ENCODE peak calls at places on chromosomes 4 and X, in seven cellular contexts. One of them, this sample, is unnamed.

GRCh38 chr4:54226399-54227260 is 2.5 kb upstream of the PDGFRA start:
- DNase-seq in GM12865: no peak
- DNase-seq in cardiac fibroblast: peak
- DNase-seq in stomach: no peak
- DNase-seq in uterus: peak
- DNase-seq in AG04450: peak
- DNase-seq in nephron progenitor cell: peak
- DNase-seq in this sample: peak

GRCh38 chr4:1991596-1992434 is 17.0 kb downstream of the NELFA start:
- DNase-seq in stomach: peak
- DNase-seq in uterus: no peak
- DNase-seq in nephron progenitor cell: no peak
- DNase-seq in AG04450: no peak
- DNase-seq in GM12865: no peak
- DNase-seq in cardiac fibroblast: no peak
- DNase-seq in this sample: no peak

GRCh38 chrX:139290310-139290709 is 240.2 kb upstream of the F9 start:
- DNase-seq in uterus: no peak
- DNase-seq in cardiac fibroblast: no peak
- DNase-seq in GM12865: peak
- DNase-seq in nephron progenitor cell: no peak
- DNase-seq in stomach: no peak
- DNase-seq in AG04450: no peak
- DNase-seq in this sample: no peak

GRCh38 chr4:123619326-123619725 is 222.7 kb downstream of the SPRY1 start:
- DNase-seq in GM12865: no peak
- DNase-seq in uterus: no peak
- DNase-seq in stomach: no peak
- DNase-seq in cardiac fibroblast: no peak
- DNase-seq in nephron progenitor cell: no peak
- DNase-seq in AG04450: no peak
- DNase-seq in this sample: no peak

GRCh38 chr4:153348006-153348405 is 3.5 kb downstream of the MND1 start:
- DNase-seq in cardiac fibroblast: no peak
- DNase-seq in GM12865: peak
- DNase-seq in uterus: no peak
- DNase-seq in AG04450: no peak
- DNase-seq in nephron progenitor cell: no peak
- DNase-seq in stomach: no peak
- DNase-seq in this sample: no peak

GRCh38 chr4:37973481-37973880 is 13.3 kb downstream of the PTTG2 start:
- DNase-seq in GM12865: no peak
- DNase-seq in nephron progenitor cell: no peak
- DNase-seq in stomach: no peak
- DNase-seq in uterus: no peak
- DNase-seq in cardiac fibroblast: no peak
- DNase-seq in AG04450: no peak
- DNase-seq in this sample: no peak

GRCh38 chr4:155042014-155042413 is 166.4 kb upstream of the NPY2R start:
- DNase-seq in nephron progenitor cell: no peak
- DNase-seq in AG04450: no peak
- DNase-seq in cardiac fibroblast: peak
- DNase-seq in stomach: no peak
- DNase-seq in uterus: no peak
- DNase-seq in GM12865: no peak
- DNase-seq in this sample: no peak

GRCh38 chr4:6270691-6271121 is 1.1 kb downstream of the WFS1 start:
- DNase-seq in nephron progenitor cell: no peak
- DNase-seq in AG04450: no peak
- DNase-seq in cardiac fibroblast: peak
- DNase-seq in uterus: no peak
- DNase-seq in stomach: no peak
- DNase-seq in GM12865: no peak
- DNase-seq in this sample: no peak

GRCh38 chrX:69951756-69952155 is 98.0 kb downstream of the AWAT2 start:
- DNase-seq in stomach: no peak
- DNase-seq in GM12865: no peak
- DNase-seq in AG04450: no peak
- DNase-seq in uterus: no peak
- DNase-seq in nephron progenitor cell: no peak
- DNase-seq in cardiac fibroblast: peak
- DNase-seq in this sample: no peak

GRCh38 chr4:169070071-169070894 is 60.2 kb upstream of the CBR4 start:
- DNase-seq in AG04450: no peak
- DNase-seq in GM12865: no peak
- DNase-seq in cardiac fibroblast: peak
- DNase-seq in stomach: peak
- DNase-seq in nephron progenitor cell: no peak
- DNase-seq in uterus: no peak
- DNase-seq in this sample: peak

GRCh38 chrX:86579777-86580176 is 431.5 kb downstream of the DACH2 start:
- DNase-seq in cardiac fibroblast: no peak
- DNase-seq in stomach: no peak
- DNase-seq in nephron progenitor cell: no peak
- DNase-seq in GM12865: no peak
- DNase-seq in AG04450: no peak
- DNase-seq in uterus: no peak
- DNase-seq in this sample: no peak

GRCh38 chrX:137072396-137072795 is 38.6 kb upstream of the GPR101 start:
- DNase-seq in nephron progenitor cell: no peak
- DNase-seq in stomach: no peak
- DNase-seq in GM12865: no peak
- DNase-seq in AG04450: no peak
- DNase-seq in cardiac fibroblast: no peak
- DNase-seq in uterus: no peak
- DNase-seq in this sample: no peak

GRCh38 chr4:1321946-1322650 is 24.9 kb upstream of the UVSSA start:
- DNase-seq in stomach: no peak
- DNase-seq in uterus: no peak
- DNase-seq in cardiac fibroblast: no peak
- DNase-seq in AG04450: no peak
- DNase-seq in GM12865: no peak
- DNase-seq in nephron progenitor cell: no peak
- DNase-seq in this sample: no peak

GRCh38 chr4:65665951-65666523 is 4.3 kb downstream of the EPHA5 start:
- DNase-seq in cardiac fibroblast: no peak
- DNase-seq in GM12865: no peak
- DNase-seq in uterus: no peak
- DNase-seq in stomach: no peak
- DNase-seq in AG04450: no peak
- DNase-seq in nephron progenitor cell: no peak
- DNase-seq in this sample: no peak

GRCh38 chrX:85109235-85109634 is 105.6 kb downstream of the APOOL start:
- DNase-seq in nephron progenitor cell: peak
- DNase-seq in uterus: no peak
- DNase-seq in stomach: no peak
- DNase-seq in cardiac fibroblast: peak
- DNase-seq in GM12865: peak
- DNase-seq in AG04450: no peak
- DNase-seq in this sample: no peak

GRCh38 chr4:129429566-129430339 is 333.8 kb downstream of the C4orf33 start:
- DNase-seq in AG04450: no peak
- DNase-seq in uterus: no peak
- DNase-seq in cardiac fibroblast: peak
- DNase-seq in GM12865: no peak
- DNase-seq in nephron progenitor cell: no peak
- DNase-seq in stomach: no peak
- DNase-seq in this sample: no peak

GRCh38 chr4:88033309-88033708 is 25.9 kb downstream of the PKD2 start:
- DNase-seq in uterus: peak
- DNase-seq in nephron progenitor cell: peak
- DNase-seq in cardiac fibroblast: peak
- DNase-seq in GM12865: peak
- DNase-seq in AG04450: peak
- DNase-seq in stomach: peak
- DNase-seq in this sample: no peak

DNA sequence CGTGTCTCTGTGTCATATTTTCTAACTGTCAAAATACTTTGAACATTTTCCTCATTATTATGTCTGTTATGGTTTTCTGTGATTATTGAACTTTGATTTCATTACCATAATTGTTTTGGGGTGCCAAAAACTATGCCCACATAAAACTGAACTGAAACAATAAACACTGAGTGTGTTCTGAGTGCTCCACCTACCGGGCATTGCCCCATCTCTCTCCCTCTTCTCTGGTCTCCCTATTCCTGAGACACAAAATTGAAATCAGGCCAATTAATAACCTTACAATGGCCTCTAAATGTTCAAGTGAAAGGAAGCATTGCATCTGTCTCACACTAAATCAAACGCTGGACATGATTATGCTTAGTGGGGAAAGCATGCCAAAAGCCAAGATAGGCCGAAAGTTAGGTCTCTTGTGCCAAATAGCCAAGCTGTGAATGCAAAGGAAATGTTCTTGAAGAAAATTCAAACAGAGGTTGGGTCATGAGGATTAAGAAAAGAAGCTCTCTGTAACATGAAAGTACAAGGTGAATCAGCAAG is 972.3 kb downstream of the PCDH7 start:
- DNase-seq in AG04450: no peak
- DNase-seq in nephron progenitor cell: no peak
- DNase-seq in stomach: no peak
- DNase-seq in uterus: no peak
- DNase-seq in cardiac fibroblast: peak
- DNase-seq in GM12865: no peak
- DNase-seq in this sample: no peak
- TF ChIP-seq CTCF in AG04450: peak
- TF ChIP-seq CTCF in nephron progenitor cell: no peak
- TF ChIP-seq CTCF in stomach: no peak
- TF ChIP-seq CTCF in uterus: no peak
- TF ChIP-seq CTCF in cardiac fibroblast: no peak
- TF ChIP-seq CTCF in GM12865: no peak
- TF ChIP-seq CTCF in this sample: peak

DNA sequence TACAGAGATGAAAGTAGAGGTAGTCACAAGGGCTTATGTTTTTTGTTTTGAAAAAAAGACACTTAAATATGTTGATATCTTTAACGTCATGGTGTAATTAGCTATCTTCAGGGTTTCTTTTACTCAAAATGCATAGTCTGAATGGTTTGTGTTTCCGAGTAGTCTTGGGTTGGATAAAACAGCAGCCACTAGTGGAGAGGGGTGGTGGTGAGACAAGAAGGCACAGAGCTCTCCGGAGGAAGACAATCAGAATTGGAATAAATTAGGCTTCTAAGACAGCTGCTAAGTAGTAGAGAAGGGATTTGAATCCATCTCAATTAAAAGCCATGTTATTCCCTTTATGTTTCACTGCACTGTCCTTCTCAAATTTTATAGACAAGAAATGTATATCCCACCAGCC is 240.4 kb upstream of the VEGFC start:
- DNase-seq in AG04450: no peak
- DNase-seq in nephron progenitor cell: no peak
- DNase-seq in stomach: no peak
- DNase-seq in uterus: no peak
- DNase-seq in cardiac fibroblast: no peak
- DNase-seq in GM12865: no peak
- DNase-seq in this sample: no peak
- TF ChIP-seq CTCF in AG04450: peak
- TF ChIP-seq CTCF in nephron progenitor cell: no peak
- TF ChIP-seq CTCF in stomach: no peak
- TF ChIP-seq CTCF in uterus: no peak
- TF ChIP-seq CTCF in cardiac fibroblast: no peak
- TF ChIP-seq CTCF in GM12865: no peak
- TF ChIP-seq CTCF in this sample: no peak

GRCh38 chr4:100852326-100852725 is 334.5 kb upstream of the EMCN start:
- DNase-seq in GM12865: no peak
- DNase-seq in nephron progenitor cell: no peak
- DNase-seq in AG04450: no peak
- DNase-seq in stomach: no peak
- DNase-seq in cardiac fibroblast: no peak
- DNase-seq in uterus: no peak
- DNase-seq in this sample: no peak

GRCh38 chr4:100849319-100849718 is 331.5 kb upstream of the EMCN start:
- DNase-seq in nephron progenitor cell: no peak
- DNase-seq in stomach: no peak
- DNase-seq in GM12865: no peak
- DNase-seq in cardiac fibroblast: no peak
- DNase-seq in uterus: no peak
- DNase-seq in AG04450: no peak
- DNase-seq in this sample: no peak

GRCh38 chr4:100843897-100844296 is 326.1 kb upstream of the EMCN start:
- DNase-seq in uterus: no peak
- DNase-seq in stomach: no peak
- DNase-seq in cardiac fibroblast: no peak
- DNase-seq in GM12865: peak
- DNase-seq in AG04450: no peak
- DNase-seq in nephron progenitor cell: no peak
- DNase-seq in this sample: no peak

GRCh38 chr4:100848865-100849264 is 331.0 kb upstream of the EMCN start:
- DNase-seq in uterus: no peak
- DNase-seq in AG04450: no peak
- DNase-seq in nephron progenitor cell: no peak
- DNase-seq in stomach: no peak
- DNase-seq in GM12865: peak
- DNase-seq in cardiac fibroblast: no peak
- DNase-seq in this sample: no peak
- TF ChIP-seq CTCF in uterus: no peak
- TF ChIP-seq CTCF in AG04450: no peak
- TF ChIP-seq CTCF in nephron progenitor cell: no peak
- TF ChIP-seq CTCF in stomach: no peak
- TF ChIP-seq CTCF in GM12865: peak
- TF ChIP-seq CTCF in cardiac fibroblast: no peak
- TF ChIP-seq CTCF in this sample: no peak

GRCh38 chrX:96843566-96843965 is 40.1 kb upstream of the RPA4 start:
- DNase-seq in stomach: no peak
- DNase-seq in GM12865: no peak
- DNase-seq in nephron progenitor cell: peak
- DNase-seq in cardiac fibroblast: peak
- DNase-seq in AG04450: no peak
- DNase-seq in uterus: no peak
- DNase-seq in this sample: no peak
- TF ChIP-seq CTCF in stomach: no peak
- TF ChIP-seq CTCF in GM12865: no peak
- TF ChIP-seq CTCF in nephron progenitor cell: peak
- TF ChIP-seq CTCF in cardiac fibroblast: peak
- TF ChIP-seq CTCF in AG04450: no peak
- TF ChIP-seq CTCF in uterus: no peak
- TF ChIP-seq CTCF in this sample: peak